ENCODE peak calls at places on chromosome 12, in nine cellular contexts. F is EL; A is fibroblast of the aortic adventitia; X is A549; M is type B pancreatic cell; R is osteocyte; Z is adipocyte; C is activated T-helper 1 cell treated with Interleukin-2 at 50 U/mL for 16 hours; D is stimulated activated naive B cell treated with anti-CD40 and anti-IgM and Interleukin-4, amounts not matched to agents 10 μg/mL and 1 μg/mL and 100 μg/mL, for 72 hours. N is an unnamed sample.

GRCh38 chr12:5442251-5443006 is 10.5 kb downstream of the NTF3 start:
- DNase-seq in F (peak), A (peak), X (peak), M (no peak), R (no peak), Z (peak), C (no peak), D (no peak), N (no peak)

GRCh38 chr12:52005903-52006703 is 643 bp upstream of the TAMALIN start:
- DNase-seq in F (no peak), A (no peak), X (no peak), M (no peak), R (no peak), Z (no peak), C (no peak), D (peak), N (no peak)

GRCh38 chr12:70176290-70176689 is 66.9 kb upstream of the CNOT2 start:
- DNase-seq in F (no peak), A (no peak), X (no peak), M (no peak), R (no peak), Z (no peak), C (no peak), D (no peak), N (no peak)

GRCh38 chr12:132389526-132390286 is 60.3 kb upstream of the GALNT9 start:
- DNase-seq in F (no peak), A (no peak), X (no peak), M (no peak), R (no peak), Z (no peak), C (no peak), D (no peak), N (no peak)

GRCh38 chr12:50215033-50215432 is 47.9 kb upstream of the CERS5 start:
- DNase-seq in F (peak), A (peak), X (no peak), M (no peak), R (no peak), Z (peak), C (no peak), D (no peak), N (no peak)

GRCh38 chr12:102769323-102769916 is 147.6 kb downstream of the PAH start:
- DNase-seq in F (peak), A (peak), X (peak), M (no peak), R (no peak), Z (peak), C (no peak), D (peak), N (no peak)

GRCh38 chr12:128783129-128783574 is 40.6 kb downstream of the SLC15A4 start:
- DNase-seq in F (peak), A (peak), X (no peak), M (no peak), R (no peak), Z (no peak), C (no peak), D (no peak), N (no peak)

GRCh38 chr12:5034605-5035004 is 9.1 kb upstream of the KCNA5 start:
- DNase-seq in F (no peak), A (no peak), X (no peak), M (no peak), R (no peak), Z (no peak), C (no peak), D (no peak), N (no peak)

GRCh38 chr12:13248956-13249355 is 52.4 kb downstream of the EMP1 start:
- DNase-seq in F (no peak), A (peak), X (no peak), M (no peak), R (no peak), Z (no peak), C (no peak), D (no peak), N (no peak)

GRCh38 chr12:92827836-92828431 is 101.2 kb downstream of the EEA1 start:
- DNase-seq in F (peak), A (peak), X (peak), M (no peak), R (no peak), Z (peak), C (no peak), D (no peak), N (no peak)

GRCh38 chr12:1838223-1838993 is 18.0 kb downstream of the LRTM2 start:
- DNase-seq in F (no peak), A (no peak), X (no peak), M (no peak), R (no peak), Z (no peak), C (no peak), D (no peak), N (no peak)

GRCh38 chr12:99253068-99253467 is 394.5 kb upstream of the GARIN6 start:
- DNase-seq in F (peak), A (no peak), X (peak), M (no peak), R (no peak), Z (peak), C (no peak), D (no peak), N (no peak)

GRCh38 chr12:12467222-12467621 is 95.4 kb downstream of the DUSP16 start:
- DNase-seq in F (no peak), A (no peak), X (no peak), M (no peak), R (no peak), Z (no peak), C (peak), D (no peak), N (peak)

GRCh38 chr12:80892597-80893445 is 44.9 kb downstream of the LIN7A start:
- DNase-seq in F (peak), A (no peak), X (no peak), M (no peak), R (no peak), Z (peak), C (no peak), D (no peak), N (no peak)

GRCh38 chr12:27984275-27984674 is 11.7 kb upstream of the PTHLH start:
- DNase-seq in F (peak), A (peak), X (peak), M (no peak), R (no peak), Z (peak), C (no peak), D (no peak), N (no peak)

GRCh38 chr12:124391340-124392261 is 96.7 kb downstream of the RFLNA start:
- DNase-seq in F (peak), A (peak), X (peak), M (no peak), R (no peak), Z (peak), C (peak), D (peak), N (no peak)

GRCh38 chr12:108302471-108303311 is 36.4 kb downstream of the CMKLR1 start:
- DNase-seq in F (peak), A (peak), X (peak), M (no peak), R (peak), Z (peak), C (no peak), D (no peak), N (no peak)

GRCh38 chr12:121145221-121145620 is 12.5 kb downstream of the P2RX7 start:
- DNase-seq in F (peak), A (no peak), X (no peak), M (no peak), R (no peak), Z (no peak), C (no peak), D (no peak), N (no peak)

GRCh38 chr12:29879606-29880308 is 96.0 kb upstream of the TMTC1 start:
- DNase-seq in F (no peak), A (no peak), X (no peak), M (no peak), R (no peak), Z (no peak), C (no peak), D (no peak), N (no peak)

N was measured in T-helper 17 cell.